ENCODE peak calls at places on chromosomes 11 and 22, in nine cellular contexts. Q is Caco-2; M is psoas muscle; T is stimulated activated CD8-positive, alpha-beta memory T cell treated with anti-CD3 and anti-CD28 coated beads, Interleukin-15, amount 100 ng/mL, for 48 hours; A is mucosa of gallbladder; P is AG04449; F is GM10248; B is testis; S is SW 1271. J is an unnamed sample.

GRCh38 chr22:23305321-23305910 is 125.1 kb downstream of the BCR start:
- DNase-seq in Q (no peak), M (no peak), T (no peak), A (no peak), P (no peak), F (no peak), B (peak; percentile 26), S (no peak), J (peak; percentile 41)

GRCh38 chr11:128283445-128283844 is 303.9 kb downstream of the ETS1 start:
- DNase-seq in Q (no peak), M (no peak), T (no peak), A (no peak), P (no peak), F (no peak), B (no peak), S (no peak), J (no peak)

GRCh38 chr11:75476716-75477613 is 44.0 kb upstream of the KLHL35 start:
- DNase-seq in Q (no peak), M (peak; percentile 86), T (no peak), A (no peak), P (no peak), F (no peak), B (no peak), S (no peak), J (peak; percentile 76)

GRCh38 chr11:66100272-66101037 is 30.4 kb downstream of the PACS1 start:
- DNase-seq in Q (no peak), M (peak; percentile 64), T (peak; percentile 47), A (peak; percentile 88), P (no peak), F (peak; percentile 62), B (peak; percentile 88), S (no peak), J (peak; percentile 79)

GRCh38 chr11:58628446-58628845 is 6.0 kb downstream of the CNTF start:
- DNase-seq in Q (no peak), M (no peak), T (no peak), A (no peak), P (no peak), F (no peak), B (no peak), S (no peak), J (no peak)

GRCh38 chr11:17979770-17980371 is 33.0 kb downstream of the SERGEF start:
- DNase-seq in Q (peak; percentile 38), M (no peak), T (no peak), A (peak; percentile 14), P (no peak), F (peak; percentile 66), B (peak; percentile 38), S (no peak), J (no peak)

GRCh38 chr22:38700271-38700788 is 413 bp downstream of the JOSD1 start:
- DNase-seq in Q (peak; percentile 65), M (peak; percentile 81), T (no peak), A (peak; percentile 58), P (no peak), F (no peak), B (no peak), S (no peak), J (peak; percentile 83)

GRCh38 chr22:39528080-39528661 is 4.4 kb downstream of the RPS19BP1 start:
- DNase-seq in Q (no peak), M (peak; percentile 55), T (no peak), A (no peak), P (no peak), F (no peak), B (no peak), S (no peak), J (no peak)

GRCh38 chr22:47574551-47574950 is 812.1 kb downstream of the TBC1D22A start:
- DNase-seq in Q (no peak), M (no peak), T (no peak), A (no peak), P (no peak), F (no peak), B (no peak), S (no peak), J (no peak)

GRCh38 chr11:99773646-99774045 is 752.9 kb downstream of the CNTN5 start:
- DNase-seq in Q (no peak), M (no peak), T (no peak), A (peak; percentile 11), P (no peak), F (no peak), B (no peak), S (no peak), J (no peak)

GRCh38 chr22:31872209-31872608 is 72.1 kb upstream of the YWHAH start:
- DNase-seq in Q (no peak), M (no peak), T (no peak), A (no peak), P (no peak), F (no peak), B (no peak), S (no peak), J (no peak)

GRCh38 chr11:95536049-95536448 is 253.5 kb downstream of the FAM76B start:
- DNase-seq in Q (no peak), M (no peak), T (no peak), A (no peak), P (no peak), F (no peak), B (no peak), S (no peak), J (no peak)

GRCh38 chr22:17272511-17272991 is 53.3 kb upstream of the ADA2 start:
- DNase-seq in Q (no peak), M (no peak), T (no peak), A (no peak), P (no peak), F (no peak), B (no peak), S (no peak), J (peak; percentile 70)

GRCh38 chr11:19995131-19995530 is 165.1 kb downstream of the DBX1 start:
- DNase-seq in Q (peak; percentile 73), M (peak; percentile 71), T (no peak), A (no peak), P (peak; percentile 77), F (no peak), B (no peak), S (no peak), J (no peak)

GRCh38 chr22:46064236-46064965 is 85.9 kb upstream of the PPARA start:
- DNase-seq in Q (peak; percentile 11), M (peak; percentile 57), T (no peak), A (no peak), P (no peak), F (no peak), B (peak; percentile 23), S (no peak), J (peak; percentile 40)

GRCh38 chr22:36409911-36410756 is 22.4 kb upstream of the MYH9 start:
- DNase-seq in Q (peak; percentile 99), M (peak; percentile 74), T (no peak), A (peak; percentile 94), P (no peak), F (peak; percentile 84), B (peak; percentile 98), S (no peak), J (peak; percentile 95)

GRCh38 chr11:102295045-102295444 is 22.2 kb upstream of the BIRC3 start:
- DNase-seq in Q (no peak), M (no peak), T (no peak), A (no peak), P (no peak), F (no peak), B (no peak), S (no peak), J (no peak)

GRCh38 chr11:119446434-119446833 is 23.5 kb upstream of the THY1 start:
- DNase-seq in Q (no peak), M (no peak), T (no peak), A (no peak), P (no peak), F (no peak), B (peak; percentile 23), S (no peak), J (no peak)

GRCh38 chr11:57567210-57567511 is 311 bp downstream of the UBE2L6 start:
- DNase-seq in Q (no peak), M (no peak), T (no peak), A (no peak), P (no peak), F (peak; percentile 32), B (peak; percentile 34), S (no peak), J (no peak)

GRCh38 chr22:29733362-29734322 is 13.8 kb downstream of the CABP7 start:
- DNase-seq in Q (no peak), M (peak; percentile 81), T (no peak), A (no peak), P (no peak), F (no peak), B (no peak), S (no peak), J (no peak)

GRCh38 chr11:59556883-59557205 is 45.5 kb downstream of the OR4D9 start:
- DNase-seq in Q (no peak), M (no peak), T (no peak), A (no peak), P (no peak), F (no peak), B (no peak), S (no peak), J (peak; percentile 21)

GRCh38 chr11:74462009-74462408 is 5.3 kb downstream of the KCNE3 start:
- DNase-seq in Q (peak; percentile 88), M (peak; percentile 88), T (no peak), A (peak; percentile 76), P (no peak), F (no peak), B (peak; percentile 74), S (no peak), J (peak; percentile 82)

GRCh38 chr11:66267379-66268209 is 845 bp upstream of the RAB1B start:
- DNase-seq in Q (peak; percentile 88), M (peak; percentile 94), T (peak; percentile 79), A (peak; percentile 88), P (peak; percentile 12), F (peak; percentile 94), B (peak; percentile 94), S (peak; percentile 31), J (peak; percentile 85)

GRCh38 chr11:70625921-70626518 is 227.7 kb downstream of the CTTN start:
- DNase-seq in Q (no peak), M (no peak), T (no peak), A (no peak), P (no peak), F (no peak), B (no peak), S (no peak), J (no peak)

GRCh38 chr22:27655582-27656185 is 145.9 kb downstream of the MN1 start:
- DNase-seq in Q (no peak), M (no peak), T (no peak), A (no peak), P (no peak), F (no peak), B (no peak), S (no peak), J (no peak)

GRCh38 chr22:29145321-29146072 is 60.2 kb upstream of the EMID1 start:
- DNase-seq in Q (no peak), M (peak; percentile 92), T (no peak), A (no peak), P (no peak), F (no peak), B (peak; percentile 88), S (no peak), J (peak; percentile 44)

GRCh38 chr11:107592256-107592655 is 1.3 kb downstream of the ELMOD1 start:
- DNase-seq in Q (no peak), M (no peak), T (no peak), A (no peak), P (no peak), F (no peak), B (no peak), S (no peak), J (no peak)

GRCh38 chr11:59891781-59892181 is 13.2 kb downstream of the OOSP3 start:
- DNase-seq in Q (no peak), M (no peak), T (no peak), A (no peak), P (no peak), F (no peak), B (peak; percentile 51), S (no peak), J (no peak)

GRCh38 chr22:32558681-32559355 is 84.2 kb downstream of the FBXO7 start:
- DNase-seq in Q (no peak), M (peak; percentile 91), T (no peak), A (peak; percentile 56), P (no peak), F (no peak), B (no peak), S (no peak), J (no peak)

GRCh38 chr11:65135633-65136145 is 1.4 kb upstream of the SYVN1 start:
- DNase-seq in Q (peak; percentile 15), M (no peak), T (no peak), A (no peak), P (no peak), F (no peak), B (no peak), S (no peak), J (no peak)

GRCh38 chr11:69941546-69942332 is 122.5 kb upstream of the FGF3 start:
- DNase-seq in Q (peak; percentile 26), M (no peak), T (no peak), A (no peak), P (no peak), F (no peak), B (no peak), S (no peak), J (no peak)

J was measured in left lobe of liver.